ENCODE peak calls at places on chromosome 20, in seven cellular contexts. P is osteoblast; H is naive thymus-derived CD4-positive, alpha-beta T cell; M is kidney; K is GM12865; Z is fibroblast of lung; W is neuronal stem cell. O is an unnamed sample.

GRCh38 chr20:57718490-57719009 is 8.7 kb upstream of the PMEPA1 start:
- DNase-seq in K (peak; percentile 80), Z (peak; percentile 99), H (peak; percentile 88), W (peak; percentile 92), P (peak; percentile 100), M (peak; percentile 98), O (peak; percentile 86)

GRCh38 chr20:37296371-37296770 is 6.9 kb downstream of the MANBAL start:
- DNase-seq in Z (no peak), H (no peak), W (no peak), M (no peak), P (no peak), K (no peak), O (no peak)

GRCh38 chr20:12049125-12049524 is 131.4 kb downstream of the BTBD3 start:
- DNase-seq in M (no peak), P (no peak), H (no peak), W (no peak), K (no peak), Z (peak; percentile 74), O (no peak)

GRCh38 chr20:61315319-61315718 is 63.3 kb downstream of the CDH4 start:
- DNase-seq in P (no peak), K (no peak), Z (no peak), M (no peak), W (no peak), H (no peak), O (no peak)

GRCh38 chr20:34907616-34908469 is 31.4 kb downstream of the ACSS2 start:
- DNase-seq in P (peak; percentile 97), K (no peak), M (peak; percentile 88), Z (peak; percentile 89), H (no peak), W (no peak), O (no peak)

GRCh38 chr20:22374066-22374465 is 210.3 kb downstream of the FOXA2 start:
- DNase-seq in K (no peak), H (no peak), M (no peak), P (no peak), W (no peak), Z (no peak), O (no peak)

GRCh38 chr20:61662946-61663460 is 402.7 kb downstream of the TAF4 start:
- DNase-seq in M (no peak), H (no peak), K (no peak), W (no peak), Z (no peak), P (no peak), O (no peak)

GRCh38 chr20:40866056-40866455 is 162.6 kb upstream of the TOP1 start:
- DNase-seq in K (no peak), W (no peak), Z (no peak), H (no peak), P (no peak), M (no peak), O (no peak)

GRCh38 chr20:24739751-24740150 is 209.3 kb upstream of the CST7 start:
- DNase-seq in M (no peak), K (no peak), P (no peak), W (no peak), H (no peak), Z (no peak), O (no peak)

GRCh38 chr20:19802492-19803158 is 44.6 kb downstream of the RIN2 start:
- DNase-seq in M (no peak), Z (peak; percentile 56), W (no peak), K (no peak), H (no peak), P (no peak), O (no peak)

GRCh38 chr20:45991616-45992015 is 17.1 kb upstream of the MMP9 start:
- DNase-seq in P (no peak), Z (no peak), K (no peak), H (no peak), M (peak; percentile 1), W (no peak), O (no peak)

GRCh38 chr20:41631826-41632225 is 13.6 kb upstream of the CHD6 start:
- DNase-seq in K (no peak), P (peak; percentile 62), Z (peak; percentile 88), W (no peak), H (no peak), M (peak; percentile 80), O (no peak)

GRCh38 chr20:43689165-43689564 is 22.3 kb downstream of the MYBL2 start:
- DNase-seq in W (no peak), H (no peak), M (no peak), P (no peak), Z (no peak), K (no peak), O (no peak)

GRCh38 chr20:38789503-38790209 is 15.8 kb upstream of the PPP1R16B start:
- DNase-seq in Z (peak; percentile 54), W (no peak), P (no peak), M (no peak), H (no peak), K (no peak), O (no peak)

GRCh38 chr20:40960521-40960956 is 68.1 kb upstream of the TOP1 start:
- DNase-seq in M (no peak), W (no peak), P (peak; percentile 3), Z (peak; percentile 44), H (peak; percentile 15), K (no peak), O (no peak)

GRCh38 chr20:60314727-60315126 is 356.5 kb downstream of the CDH26 start:
- DNase-seq in M (no peak), K (no peak), Z (no peak), H (no peak), W (no peak), P (no peak), O (no peak)

GRCh38 chr20:45951474-45951873 is 17.0 kb downstream of the PCIF1 start:
- DNase-seq in K (no peak), W (no peak), M (no peak), Z (no peak), H (no peak), P (peak; percentile 70), O (no peak)

GRCh38 chr20:25042531-25043498 is 15.1 kb downstream of the ACSS1 start:
- DNase-seq in M (peak; percentile 86), K (peak; percentile 91), W (no peak), P (peak; percentile 69), H (no peak), Z (no peak), O (peak; percentile 76)

GRCh38 chr20:58130574-58130973 is 97.9 kb downstream of the ANKRD60 start:
- DNase-seq in P (no peak), H (no peak), Z (peak; percentile 19), W (peak; percentile 20), K (no peak), M (no peak), O (no peak)

GRCh38 chr20:47524385-47524784 is 22.7 kb downstream of the NCOA3 start:
- DNase-seq in M (no peak), P (no peak), H (no peak), K (no peak), Z (no peak), W (no peak), O (no peak)

GRCh38 chr20:47527004-47527800 is 25.5 kb downstream of the NCOA3 start:
- DNase-seq in H (no peak), Z (no peak), K (no peak), P (no peak), M (no peak), W (no peak), O (no peak)

GRCh38 chr20:47515843-47516242 is 14.2 kb downstream of the NCOA3 start:
- DNase-seq in K (no peak), M (no peak), Z (no peak), H (no peak), P (no peak), W (no peak), O (no peak)

DNA sequence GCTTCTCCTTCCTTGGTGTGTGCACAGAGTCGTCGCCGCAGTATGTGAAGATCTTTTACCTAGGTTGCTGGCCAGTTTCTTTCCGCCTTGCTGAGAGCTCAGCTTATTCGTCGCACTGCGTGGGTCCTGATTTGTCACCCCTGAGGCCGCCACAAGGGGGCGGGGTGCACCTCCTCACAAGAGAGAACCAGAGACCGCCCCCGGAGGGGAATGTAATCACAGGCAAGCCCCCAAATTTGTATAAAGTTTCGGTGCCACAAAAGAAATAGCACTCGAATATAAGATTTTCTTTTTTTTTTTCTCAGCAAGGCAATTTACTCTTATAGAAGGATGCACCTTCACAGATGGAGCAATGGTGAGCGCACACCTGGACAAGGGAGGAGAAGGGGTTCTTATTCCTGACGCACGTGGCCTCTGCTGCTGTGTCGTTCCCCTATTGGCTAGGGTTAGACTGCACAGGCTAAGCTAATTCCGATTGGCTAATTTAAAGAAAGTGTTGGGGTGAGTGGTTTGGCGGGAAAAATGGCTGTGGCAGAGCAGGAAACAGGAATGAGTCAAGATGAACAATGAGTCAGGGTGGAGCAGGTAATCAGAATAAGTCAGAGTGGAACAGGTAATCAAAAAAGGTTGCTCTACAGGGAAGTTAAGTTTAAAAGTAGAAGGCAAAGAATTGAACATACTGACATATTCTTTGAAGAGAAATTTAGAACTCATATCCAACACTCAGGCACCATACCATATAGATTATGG is 19.5 kb downstream of the NCOA3 start:
- DNase-seq in M (no peak), W (no peak), Z (no peak), H (no peak), P (no peak), K (no peak), O (no peak)
- H3K4me3 ChIP-seq in M (no peak overlapping the region), W (no peak overlapping the region), Z (no peak overlapping the region), H (no peak overlapping the region), P (no peak overlapping the region), K (no peak overlapping the region), O (no peak overlapping the region)

GRCh38 chr20:6362245-6362644 is 239.4 kb upstream of the FERMT1 start:
- DNase-seq in W (no peak), H (no peak), K (no peak), M (no peak), Z (no peak), P (no peak), O (no peak)
- H3K4me3 ChIP-seq in W (no peak overlapping the region), H (no peak overlapping the region), K (no peak overlapping the region), M (no peak overlapping the region), Z (no peak overlapping the region), P (no peak overlapping the region), O (no peak overlapping the region)

GRCh38 chr20:23655551-23656211 is 17.9 kb upstream of the CST3 start:
- DNase-seq in Z (no peak), M (peak; percentile 81), W (no peak), P (peak; percentile 11), H (no peak), K (no peak), O (no peak)
- H3K4me3 ChIP-seq in Z (no peak overlapping the region), M (no peak overlapping the region), W (no peak overlapping the region), P (no peak overlapping the region), H (no peak overlapping the region), K (no peak overlapping the region), O (no peak overlapping the region)

DNA sequence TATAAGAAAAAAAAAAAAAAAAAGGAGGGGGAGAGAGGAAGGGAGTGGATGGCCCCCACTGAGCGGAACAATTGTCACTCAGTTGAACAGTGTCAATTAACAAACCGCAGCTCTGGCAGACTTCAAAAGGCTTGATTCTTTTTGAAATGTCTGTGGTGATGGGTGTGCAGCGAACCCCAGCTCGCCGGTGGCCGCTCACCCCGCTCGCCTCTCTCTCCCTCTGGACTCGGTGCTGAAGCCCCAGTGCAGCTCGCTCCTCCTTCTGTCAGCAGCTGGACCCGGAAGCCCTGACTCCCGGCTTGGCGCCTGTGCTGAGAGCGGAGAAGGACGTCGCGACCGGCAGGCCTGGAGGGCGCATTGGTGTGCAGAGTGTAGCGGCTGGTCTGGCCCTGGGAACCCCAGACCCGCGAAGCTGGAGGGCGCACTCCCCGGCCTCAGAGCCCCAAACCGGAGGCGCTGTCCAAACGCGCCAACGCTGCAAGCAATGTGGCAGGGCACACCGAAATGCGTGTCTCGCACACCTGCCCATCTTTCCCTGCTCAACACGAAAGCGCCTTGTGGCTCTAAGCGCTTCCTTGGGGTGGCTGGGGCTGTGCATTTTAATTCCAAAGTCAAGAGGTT is 3.4 kb downstream of the LINC00237 start:
- DNase-seq in W (no peak), M (peak; percentile 79), P (peak; percentile 85), H (peak; percentile 48), Z (no peak), K (peak; percentile 42), O (peak; percentile 38)
- H3K4me3 ChIP-seq in W (peak overlapping the region; percentile 10), M (no peak overlapping the region), P (peak overlapping the region; percentile 7), H (peak overlapping the region; percentile 51), Z (no peak overlapping the region), K (peak overlapping the region; percentile 47), O (peak overlapping the region; percentile 22)